ENCODE peak calls at places on chromosomes 16 and 17, in seven cellular contexts. One of them, this sample, is unnamed.

GRCh38 chr16:75402174-75402820 is 31.0 kb downstream of the CFDP1 start:
- DNase-seq in effector CD8-positive, alpha-beta T cell: no peak
- DNase-seq in left colon: no peak
- DNase-seq in T-helper 1 cell: no peak
- DNase-seq in mesendoderm: peak
- DNase-seq in adrenal gland: no peak
- DNase-seq in A172: peak
- DNase-seq in this sample: peak

GRCh38 chr16:49795513-49795912 is 60.4 kb downstream of the ZNF423 start:
- DNase-seq in effector CD8-positive, alpha-beta T cell: no peak
- DNase-seq in left colon: no peak
- DNase-seq in T-helper 1 cell: no peak
- DNase-seq in mesendoderm: no peak
- DNase-seq in adrenal gland: no peak
- DNase-seq in A172: no peak
- DNase-seq in this sample: no peak

GRCh38 chr17:67718325-67718941 is 697 bp downstream of the NOL11 start:
- DNase-seq in effector CD8-positive, alpha-beta T cell: peak
- DNase-seq in left colon: no peak
- DNase-seq in T-helper 1 cell: peak
- DNase-seq in mesendoderm: peak
- DNase-seq in adrenal gland: no peak
- DNase-seq in A172: peak
- DNase-seq in this sample: peak

GRCh38 chr16:9360075-9360474 is 268.6 kb downstream of the HAPSTR1 start:
- DNase-seq in effector CD8-positive, alpha-beta T cell: no peak
- DNase-seq in left colon: no peak
- DNase-seq in T-helper 1 cell: no peak
- DNase-seq in mesendoderm: no peak
- DNase-seq in adrenal gland: no peak
- DNase-seq in A172: no peak
- DNase-seq in this sample: no peak

GRCh38 chr17:43125967-43126910 is 1.1 kb upstream of the BRCA1 start:
- DNase-seq in effector CD8-positive, alpha-beta T cell: no peak
- DNase-seq in left colon: peak
- DNase-seq in T-helper 1 cell: no peak
- DNase-seq in mesendoderm: peak
- DNase-seq in adrenal gland: no peak
- DNase-seq in A172: no peak
- DNase-seq in this sample: no peak

GRCh38 chr17:2354311-2354710 is 17.0 kb downstream of the SGSM2 start:
- DNase-seq in effector CD8-positive, alpha-beta T cell: no peak
- DNase-seq in left colon: no peak
- DNase-seq in T-helper 1 cell: no peak
- DNase-seq in mesendoderm: no peak
- DNase-seq in adrenal gland: no peak
- DNase-seq in A172: no peak
- DNase-seq in this sample: no peak

GRCh38 chr17:50635720-50636144 is 1.1 kb downstream of the ABCC3 start:
- DNase-seq in effector CD8-positive, alpha-beta T cell: no peak
- DNase-seq in left colon: no peak
- DNase-seq in T-helper 1 cell: no peak
- DNase-seq in mesendoderm: no peak
- DNase-seq in adrenal gland: no peak
- DNase-seq in A172: no peak
- DNase-seq in this sample: no peak

GRCh38 chr17:80827646-80828643 is 163.7 kb upstream of the CHMP6 start:
- DNase-seq in effector CD8-positive, alpha-beta T cell: no peak
- DNase-seq in left colon: peak
- DNase-seq in T-helper 1 cell: no peak
- DNase-seq in mesendoderm: peak
- DNase-seq in adrenal gland: peak
- DNase-seq in A172: peak
- DNase-seq in this sample: no peak

GRCh38 chr17:59837362-59838195 is 55.2 kb downstream of the TUBD1 start:
- DNase-seq in effector CD8-positive, alpha-beta T cell: peak
- DNase-seq in left colon: peak
- DNase-seq in T-helper 1 cell: peak
- DNase-seq in mesendoderm: peak
- DNase-seq in adrenal gland: peak
- DNase-seq in A172: peak
- DNase-seq in this sample: peak

GRCh38 chr17:67829331-67829730 is 4.0 kb downstream of the BPTF start:
- DNase-seq in effector CD8-positive, alpha-beta T cell: no peak
- DNase-seq in left colon: no peak
- DNase-seq in T-helper 1 cell: peak
- DNase-seq in mesendoderm: peak
- DNase-seq in adrenal gland: no peak
- DNase-seq in A172: no peak
- DNase-seq in this sample: peak

GRCh38 chr17:3603119-3603869 is 5.9 kb downstream of the TRPV1 start:
- DNase-seq in effector CD8-positive, alpha-beta T cell: no peak
- DNase-seq in left colon: no peak
- DNase-seq in T-helper 1 cell: no peak
- DNase-seq in mesendoderm: no peak
- DNase-seq in adrenal gland: no peak
- DNase-seq in A172: peak
- DNase-seq in this sample: no peak

GRCh38 chr16:71737501-71737900 is 13.0 kb upstream of the PHLPP2 start:
- DNase-seq in effector CD8-positive, alpha-beta T cell: no peak
- DNase-seq in left colon: no peak
- DNase-seq in T-helper 1 cell: no peak
- DNase-seq in mesendoderm: no peak
- DNase-seq in adrenal gland: no peak
- DNase-seq in A172: no peak
- DNase-seq in this sample: no peak

GRCh38 chr16:81651758-81652718 is 127.1 kb upstream of the PLCG2 start:
- DNase-seq in effector CD8-positive, alpha-beta T cell: no peak
- DNase-seq in left colon: no peak
- DNase-seq in T-helper 1 cell: no peak
- DNase-seq in mesendoderm: no peak
- DNase-seq in adrenal gland: no peak
- DNase-seq in A172: no peak
- DNase-seq in this sample: no peak

GRCh38 chr17:38572665-38573365 is 32.9 kb downstream of the SRCIN1 start:
- DNase-seq in effector CD8-positive, alpha-beta T cell: no peak
- DNase-seq in left colon: no peak
- DNase-seq in T-helper 1 cell: no peak
- DNase-seq in mesendoderm: peak
- DNase-seq in adrenal gland: no peak
- DNase-seq in A172: no peak
- DNase-seq in this sample: no peak

GRCh38 chr16:86823895-86824671 is 245.7 kb downstream of the FOXL1 start:
- DNase-seq in effector CD8-positive, alpha-beta T cell: no peak
- DNase-seq in left colon: no peak
- DNase-seq in T-helper 1 cell: no peak
- DNase-seq in mesendoderm: no peak
- DNase-seq in adrenal gland: no peak
- DNase-seq in A172: peak
- DNase-seq in this sample: no peak

GRCh38 chr17:75191584-75191983 is 8.8 kb upstream of the SUMO2 start:
- DNase-seq in effector CD8-positive, alpha-beta T cell: no peak
- DNase-seq in left colon: no peak
- DNase-seq in T-helper 1 cell: no peak
- DNase-seq in mesendoderm: peak
- DNase-seq in adrenal gland: no peak
- DNase-seq in A172: no peak
- DNase-seq in this sample: peak

GRCh38 chr16:87847785-87848675 is 21.3 kb downstream of the SLC7A5 start:
- DNase-seq in effector CD8-positive, alpha-beta T cell: no peak
- DNase-seq in left colon: no peak
- DNase-seq in T-helper 1 cell: no peak
- DNase-seq in mesendoderm: no peak
- DNase-seq in adrenal gland: no peak
- DNase-seq in A172: no peak
- DNase-seq in this sample: no peak

GRCh38 chr17:81202318-81202717 is 20.4 kb downstream of the CEP131 start:
- DNase-seq in effector CD8-positive, alpha-beta T cell: no peak
- DNase-seq in left colon: no peak
- DNase-seq in T-helper 1 cell: no peak
- DNase-seq in mesendoderm: no peak
- DNase-seq in adrenal gland: no peak
- DNase-seq in A172: no peak
- DNase-seq in this sample: no peak

GRCh38 chr17:17391575-17392370 is 85.0 kb upstream of the MED9 start:
- DNase-seq in effector CD8-positive, alpha-beta T cell: peak
- DNase-seq in left colon: no peak
- DNase-seq in T-helper 1 cell: peak
- DNase-seq in mesendoderm: no peak
- DNase-seq in adrenal gland: no peak
- DNase-seq in A172: peak
- DNase-seq in this sample: no peak

GRCh38 chr16:14335297-14335696 is 264.2 kb downstream of the MRTFB start:
- DNase-seq in effector CD8-positive, alpha-beta T cell: no peak
- DNase-seq in left colon: no peak
- DNase-seq in T-helper 1 cell: no peak
- DNase-seq in mesendoderm: no peak
- DNase-seq in adrenal gland: no peak
- DNase-seq in A172: no peak
- DNase-seq in this sample: no peak

GRCh38 chr17:16215002-16215272 is 397 bp downstream of the NCOR1 start:
- DNase-seq in effector CD8-positive, alpha-beta T cell: no peak
- DNase-seq in left colon: no peak
- DNase-seq in T-helper 1 cell: peak
- DNase-seq in mesendoderm: peak
- DNase-seq in adrenal gland: peak
- DNase-seq in A172: no peak
- DNase-seq in this sample: peak

GRCh38 chr16:69123894-69124293 is 8.5 kb downstream of the CHTF8 start:
- DNase-seq in effector CD8-positive, alpha-beta T cell: peak
- DNase-seq in left colon: no peak
- DNase-seq in T-helper 1 cell: peak
- DNase-seq in mesendoderm: peak
- DNase-seq in adrenal gland: peak
- DNase-seq in A172: peak
- DNase-seq in this sample: peak

GRCh38 chr17:81453712-81454111 is 58.5 kb downstream of the BAHCC1 start:
- DNase-seq in effector CD8-positive, alpha-beta T cell: no peak
- DNase-seq in left colon: no peak
- DNase-seq in T-helper 1 cell: no peak
- DNase-seq in mesendoderm: no peak
- DNase-seq in adrenal gland: no peak
- DNase-seq in A172: no peak
- DNase-seq in this sample: no peak

GRCh38 chr16:68885321-68885720 is 42.0 kb downstream of the TANGO6 start:
- DNase-seq in effector CD8-positive, alpha-beta T cell: no peak
- DNase-seq in left colon: no peak
- DNase-seq in T-helper 1 cell: no peak
- DNase-seq in mesendoderm: no peak
- DNase-seq in adrenal gland: no peak
- DNase-seq in A172: no peak
- DNase-seq in this sample: no peak

GRCh38 chr17:74272731-74273201 is 1.3 kb upstream of the DNAI2 start:
- DNase-seq in effector CD8-positive, alpha-beta T cell: no peak
- DNase-seq in left colon: no peak
- DNase-seq in T-helper 1 cell: no peak
- DNase-seq in mesendoderm: no peak
- DNase-seq in adrenal gland: no peak
- DNase-seq in A172: no peak
- DNase-seq in this sample: no peak

GRCh38 chr16:77290451-77291110 is 91.4 kb downstream of the SYCE1L start:
- DNase-seq in effector CD8-positive, alpha-beta T cell: no peak
- DNase-seq in left colon: no peak
- DNase-seq in T-helper 1 cell: no peak
- DNase-seq in mesendoderm: no peak
- DNase-seq in adrenal gland: no peak
- DNase-seq in A172: no peak
- DNase-seq in this sample: peak

GRCh38 chr16:19210175-19210924 is 42.3 kb downstream of the SYT17 start:
- DNase-seq in effector CD8-positive, alpha-beta T cell: no peak
- DNase-seq in left colon: no peak
- DNase-seq in T-helper 1 cell: no peak
- DNase-seq in mesendoderm: no peak
- DNase-seq in adrenal gland: no peak
- DNase-seq in A172: peak
- DNase-seq in this sample: no peak

GRCh38 chr16:90077757-90078593 is 844 bp upstream of the PRDM7 start:
- DNase-seq in effector CD8-positive, alpha-beta T cell: no peak
- DNase-seq in left colon: peak
- DNase-seq in T-helper 1 cell: peak
- DNase-seq in mesendoderm: peak
- DNase-seq in adrenal gland: no peak
- DNase-seq in A172: peak
- DNase-seq in this sample: peak

GRCh38 chr16:81127051-81127450 is 30.9 kb upstream of the GCSH start:
- DNase-seq in effector CD8-positive, alpha-beta T cell: no peak
- DNase-seq in left colon: no peak
- DNase-seq in T-helper 1 cell: no peak
- DNase-seq in mesendoderm: peak
- DNase-seq in adrenal gland: no peak
- DNase-seq in A172: peak
- DNase-seq in this sample: peak

GRCh38 chr16:12436201-12436657 is 367.5 kb downstream of the CPPED1 start:
- DNase-seq in effector CD8-positive, alpha-beta T cell: no peak
- DNase-seq in left colon: no peak
- DNase-seq in T-helper 1 cell: no peak
- DNase-seq in mesendoderm: peak
- DNase-seq in adrenal gland: no peak
- DNase-seq in A172: no peak
- DNase-seq in this sample: no peak

GRCh38 chr16:85082553-85083050 is 29.7 kb downstream of the CIBAR2 start:
- DNase-seq in effector CD8-positive, alpha-beta T cell: no peak
- DNase-seq in left colon: no peak
- DNase-seq in T-helper 1 cell: no peak
- DNase-seq in mesendoderm: no peak
- DNase-seq in adrenal gland: no peak
- DNase-seq in A172: no peak
- DNase-seq in this sample: no peak

GRCh38 chr17:1555618-1556471 is 6.7 kb downstream of the PITPNA start:
- DNase-seq in effector CD8-positive, alpha-beta T cell: no peak
- DNase-seq in left colon: peak
- DNase-seq in T-helper 1 cell: no peak
- DNase-seq in mesendoderm: no peak
- DNase-seq in adrenal gland: no peak
- DNase-seq in A172: no peak
- DNase-seq in this sample: no peak

GRCh38 chr16:57624806-57625500 is 3.5 kb upstream of the ADGRG1 start:
- DNase-seq in effector CD8-positive, alpha-beta T cell: no peak
- DNase-seq in left colon: no peak
- DNase-seq in T-helper 1 cell: no peak
- DNase-seq in mesendoderm: no peak
- DNase-seq in adrenal gland: peak
- DNase-seq in A172: no peak
- DNase-seq in this sample: no peak

GRCh38 chr17:703081-703875 is 11.4 kb downstream of the VPS53 start:
- DNase-seq in effector CD8-positive, alpha-beta T cell: no peak
- DNase-seq in left colon: no peak
- DNase-seq in T-helper 1 cell: no peak
- DNase-seq in mesendoderm: no peak
- DNase-seq in adrenal gland: no peak
- DNase-seq in A172: no peak
- DNase-seq in this sample: no peak

GRCh38 chr17:18224428-18225120 is 861 bp upstream of the LLGL1 start:
- DNase-seq in effector CD8-positive, alpha-beta T cell: no peak
- DNase-seq in left colon: no peak
- DNase-seq in T-helper 1 cell: no peak
- DNase-seq in mesendoderm: peak
- DNase-seq in adrenal gland: no peak
- DNase-seq in A172: no peak
- DNase-seq in this sample: no peak

GRCh38 chr16:51762081-51762995 is 611.3 kb upstream of the SALL1 start:
- DNase-seq in effector CD8-positive, alpha-beta T cell: no peak
- DNase-seq in left colon: peak
- DNase-seq in T-helper 1 cell: no peak
- DNase-seq in mesendoderm: peak
- DNase-seq in adrenal gland: peak
- DNase-seq in A172: peak
- DNase-seq in this sample: peak

GRCh38 chr17:77924757-77925336 is 33.7 kb upstream of the TNRC6C start:
- DNase-seq in effector CD8-positive, alpha-beta T cell: no peak
- DNase-seq in left colon: no peak
- DNase-seq in T-helper 1 cell: no peak
- DNase-seq in mesendoderm: peak
- DNase-seq in adrenal gland: peak
- DNase-seq in A172: peak
- DNase-seq in this sample: no peak

GRCh38 chr17:29572691-29573557 is 4.4 kb downstream of the TP53I13 start:
- DNase-seq in effector CD8-positive, alpha-beta T cell: peak
- DNase-seq in left colon: no peak
- DNase-seq in T-helper 1 cell: peak
- DNase-seq in mesendoderm: no peak
- DNase-seq in adrenal gland: peak
- DNase-seq in A172: no peak
- DNase-seq in this sample: no peak

This sample was measured in ACHN.